ENCODE peak calls at places on chromosomes 7 and 10, in four cellular contexts. Z is CD8-positive, alpha-beta T cell; U is RCC 7860; E is NCI-H748 treated with DMSO at 0.1 percent for 48 hours. Y is an unnamed sample.

GRCh38 chr10:118781536-118781935 is 26.8 kb upstream of the CACUL1 start:
- DNase-seq in E (no peak), U (no peak), Z (no peak), Y (no peak)

GRCh38 chr10:86650151-86650550 is 4.2 kb upstream of the OPN4 start:
- DNase-seq in U (no peak), Z (no peak), E (no peak), Y (peak)

GRCh38 chr7:45001138-45001694 is 1.2 kb downstream of the CCM2 start:
- DNase-seq in E (peak), Z (peak), U (no peak), Y (peak)

GRCh38 chr10:117004627-117005453 is at the start of gene SHTN1:
- DNase-seq in E (peak), Z (peak), U (peak), Y (peak)

GRCh38 chr10:3716093-3716492 is 68.9 kb downstream of the KLF6 start:
- DNase-seq in E (no peak), U (peak), Z (no peak), Y (no peak)

GRCh38 chr7:98630149-98630548 is 13.1 kb downstream of the NPTX2 start:
- DNase-seq in U (no peak), E (no peak), Z (no peak), Y (no peak)

GRCh38 chr7:152956006-152956405 is 196.5 kb downstream of the ACTR3B start:
- DNase-seq in U (no peak), E (no peak), Z (no peak), Y (no peak)

GRCh38 chr10:46546591-46547330 is 9.7 kb downstream of the GPRIN2 start:
- DNase-seq in E (no peak), U (no peak), Z (no peak), Y (no peak)

GRCh38 chr10:43775379-43775778 is 126.7 kb upstream of the ZNF32 start:
- DNase-seq in E (no peak), Z (no peak), U (no peak), Y (no peak)

GRCh38 chr7:66591801-66592596 is 36.7 kb upstream of the KCTD7 start:
- DNase-seq in E (peak), U (peak), Z (peak), Y (peak)

Y was measured in naive thymus-derived CD4-positive, alpha-beta T cell.